ENCODE peak calls at places on chromosomes 7 and 10, in eight cellular contexts. V, T, G, J, I, A, Q and R are unnamed samples.

GRCh38 chr10:8242295-8242872 is 187.9 kb downstream of the GATA3 start:
- DNase-seq in V (no peak), T (peak), G (no peak), J (no peak), I (no peak), A (no peak), Q (no peak), R (no peak)

GRCh38 chr10:13162013-13162364 is 631 bp downstream of the MCM10 start:
- DNase-seq in V (peak), T (no peak), G (no peak), J (no peak), I (no peak), A (no peak), Q (no peak), R (no peak)

GRCh38 chr7:79317728-79318127 is 135.7 kb downstream of the MAGI2 start:
- DNase-seq in V (peak), T (no peak), G (no peak), J (no peak), I (no peak), A (no peak), Q (no peak), R (peak)

GRCh38 chr10:94066411-94066810 is 72.7 kb downstream of the PLCE1 start:
- DNase-seq in V (peak), T (no peak), G (no peak), J (no peak), I (no peak), A (no peak), Q (no peak), R (no peak)

GRCh38 chr7:108497082-108497725 is 28.7 kb downstream of the PNPLA8 start:
- DNase-seq in V (peak), T (no peak), G (peak), J (no peak), I (peak), A (peak), Q (peak), R (no peak)

GRCh38 chr7:113085781-113086390 is 741 bp downstream of the GPR85 start:
- DNase-seq in V (peak), T (no peak), G (peak), J (no peak), I (no peak), A (peak), Q (no peak), R (no peak)

GRCh38 chr10:7856685-7857084 is 38.4 kb downstream of the TAF3 start:
- DNase-seq in V (no peak), T (no peak), G (no peak), J (no peak), I (no peak), A (no peak), Q (no peak), R (no peak)

GRCh38 chr7:28168393-28169158 is 12.0 kb downstream of the JAZF1 start:
- DNase-seq in V (no peak), T (no peak), G (no peak), J (no peak), I (no peak), A (no peak), Q (no peak), R (no peak)

GRCh38 chr10:112955736-112956421 is 5.8 kb downstream of the TCF7L2 start:
- DNase-seq in V (peak), T (no peak), G (no peak), J (no peak), I (no peak), A (no peak), Q (no peak), R (no peak)

GRCh38 chr7:144842377-144842851 is 6.6 kb upstream of the TPK1 start:
- DNase-seq in V (peak), T (no peak), G (peak), J (peak), I (no peak), A (no peak), Q (peak), R (no peak)

GRCh38 chr10:110153396-110153795 is 54.0 kb upstream of the MXI1 start:
- DNase-seq in V (no peak), T (no peak), G (no peak), J (no peak), I (no peak), A (no peak), Q (no peak), R (no peak)

GRCh38 chr7:5831196-5831595 is 49.4 kb upstream of the OCM start:
- DNase-seq in V (peak), T (no peak), G (no peak), J (no peak), I (no peak), A (no peak), Q (peak), R (no peak)

GRCh38 chr10:75034714-75035258 is 76.7 kb upstream of the SAMD8 start:
- DNase-seq in V (no peak), T (no peak), G (no peak), J (no peak), I (no peak), A (no peak), Q (no peak), R (no peak)

GRCh38 chr7:142298009-142298408 is 40.2 kb upstream of the PRSS58 start:
- DNase-seq in V (peak), T (no peak), G (no peak), J (no peak), I (no peak), A (no peak), Q (no peak), R (no peak)

GRCh38 chr7:110685899-110686298 is 405.0 kb upstream of the LRRN3 start:
- DNase-seq in V (no peak), T (no peak), G (no peak), J (no peak), I (no peak), A (no peak), Q (no peak), R (no peak)

GRCh38 chr7:157646551-157646950 is 309.7 kb downstream of the DNAJB6 start:
- DNase-seq in V (no peak), T (no peak), G (no peak), J (no peak), I (no peak), A (no peak), Q (no peak), R (no peak)

GRCh38 chr10:3236644-3237043 is 64.1 kb upstream of the PITRM1 start:
- DNase-seq in V (no peak), T (no peak), G (no peak), J (no peak), I (no peak), A (no peak), Q (no peak), R (no peak)

GRCh38 chr7:76191783-76192240 is 9.9 kb upstream of the SRRM3 start:
- DNase-seq in V (peak), T (no peak), G (no peak), J (no peak), I (peak), A (no peak), Q (no peak), R (no peak)

GRCh38 chr7:27032843-27033242 is 63.0 kb downstream of the HOXA1 start:
- DNase-seq in V (no peak), T (no peak), G (no peak), J (no peak), I (peak), A (no peak), Q (no peak), R (no peak)

GRCh38 chr10:89332092-89332633 is 4.4 kb downstream of the IFIT3 start:
- DNase-seq in V (peak), T (no peak), G (peak), J (no peak), I (no peak), A (no peak), Q (no peak), R (peak)

GRCh38 chr10:71427246-71427645 is 30.5 kb downstream of the CDH23 start:
- DNase-seq in V (no peak), T (no peak), G (no peak), J (no peak), I (no peak), A (no peak), Q (no peak), R (no peak)